ENCODE peak calls at places on chromosomes 7 and 10, in five cellular contexts. J is mesendoderm, M is H1, U is IMR-90, A is mesenchymal stem cell. S is an unnamed sample.

GRCh38 chr10:124172241-124172661 is 78.9 kb upstream of the CHST15 start:
- DNase-seq in J (no peak), M (no peak), U (no peak), A (no peak), S (no peak)

GRCh38 chr10:49615721-49616120 is 1.9 kb downstream of the CHAT start:
- DNase-seq in J (no peak), M (no peak), U (no peak), A (no peak), S (no peak)

GRCh38 chr7:45178241-45179225 is 20.9 kb downstream of the RAMP3 start:
- DNase-seq in J (peak), M (no peak), U (no peak), A (no peak), S (no peak)

GRCh38 chr7:375491-375821 is 85.5 kb downstream of the FOXL3 start:
- DNase-seq in J (no peak), M (no peak), U (no peak), A (no peak), S (no peak)

GRCh38 chr7:112112822-112113255 is 93.4 kb downstream of the DOCK4 start:
- DNase-seq in J (no peak), M (no peak), U (peak), A (peak), S (no peak)

GRCh38 chr10:44176311-44176710 is 208.6 kb downstream of the CXCL12 start:
- DNase-seq in J (peak), M (no peak), U (no peak), A (no peak), S (no peak)

GRCh38 chr7:51613911-51614344 is 297.3 kb upstream of the COBL start:
- DNase-seq in J (no peak), M (no peak), U (no peak), A (no peak), S (no peak)

GRCh38 chr10:49751636-49752510 is 10.2 kb downstream of the OGDHL start:
- DNase-seq in J (no peak), M (no peak), U (no peak), A (no peak), S (no peak)

GRCh38 chr7:139699640-139700504 is 77.9 kb downstream of the HIPK2 start:
- DNase-seq in J (peak), M (no peak), U (no peak), A (no peak), S (no peak)

GRCh38 chr7:31448649-31449048 is 65.2 kb upstream of the ITPRID1 start:
- DNase-seq in J (no peak), M (no peak), U (no peak), A (no peak), S (no peak)

GRCh38 chr10:43230909-43231522 is 35.8 kb downstream of the RASGEF1A start:
- DNase-seq in J (no peak), M (peak), U (no peak), A (no peak), S (no peak)

GRCh38 chr7:20199015-20199737 is 18.0 kb downstream of the MACC1 start:
- DNase-seq in J (peak), M (no peak), U (peak), A (peak), S (no peak)

GRCh38 chr10:92156874-92157273 is 134.0 kb downstream of the CPEB3 start:
- DNase-seq in J (no peak), M (no peak), U (peak), A (peak), S (no peak)

GRCh38 chr7:87140271-87140748 is 11.9 kb upstream of the DMTF1 start:
- DNase-seq in J (peak), M (no peak), U (no peak), A (no peak), S (no peak)

GRCh38 chr7:11153694-11154093 is 180.0 kb downstream of the PHF14 start:
- DNase-seq in J (peak), M (no peak), U (no peak), A (peak), S (no peak)

GRCh38 chr7:74101061-74101681 is 17.6 kb downstream of the LIMK1 start:
- DNase-seq in J (no peak), M (no peak), U (no peak), A (no peak), S (no peak)

GRCh38 chr10:71933651-71934050 is 30.5 kb upstream of the CHST3 start:
- DNase-seq in J (no peak), M (no peak), U (no peak), A (no peak), S (no peak)

GRCh38 chr10:18583575-18584270 is 67.7 kb downstream of the NSUN6 start:
- DNase-seq in J (no peak), M (no peak), U (no peak), A (peak), S (no peak)

GRCh38 chr10:63375006-63375405 is 90.8 kb downstream of the JMJD1C start:
- DNase-seq in J (no peak), M (no peak), U (no peak), A (peak), S (no peak)

GRCh38 chr10:75395171-75395954 is 6.2 kb downstream of the ZNF503 start:
- DNase-seq in J (peak), M (peak), U (peak), A (peak), S (peak)

GRCh38 chr7:118214051-118214832 is 10.3 kb upstream of the ANKRD7 start:
- DNase-seq in J (no peak), M (no peak), U (peak), A (no peak), S (no peak)

GRCh38 chr10:94174838-94175237 is 181.1 kb downstream of the PLCE1 start:
- DNase-seq in J (no peak), M (no peak), U (peak), A (no peak), S (no peak)

GRCh38 chr10:124354411-124355382 is 64.0 kb downstream of the OAT start:
- DNase-seq in J (peak), M (no peak), U (peak), A (peak), S (peak)

GRCh38 chr7:16579216-16579615 is 52.6 kb downstream of the LRRC72 start:
- DNase-seq in J (no peak), M (no peak), U (no peak), A (no peak), S (no peak)

GRCh38 chr10:1394155-1394912 is 338.1 kb downstream of the WDR37 start:
- DNase-seq in J (no peak), M (no peak), U (no peak), A (no peak), S (no peak)

GRCh38 chr7:98978672-98979071 is 100.3 kb downstream of the TRRAP start:
- DNase-seq in J (no peak), M (no peak), U (no peak), A (no peak), S (no peak)

GRCh38 chr7:126574276-126574675 is 678.5 kb downstream of the GRM8 start:
- DNase-seq in J (no peak), M (no peak), U (no peak), A (no peak), S (no peak)

GRCh38 chr10:97869091-97870042 is 19.7 kb downstream of the GOLGA7B start:
- DNase-seq in J (peak), M (peak), U (peak), A (peak), S (peak)
- H3K18ac ChIP-seq in J (no peak), M (peak), U (no peak), A (no peak), S (peak)

DNA sequence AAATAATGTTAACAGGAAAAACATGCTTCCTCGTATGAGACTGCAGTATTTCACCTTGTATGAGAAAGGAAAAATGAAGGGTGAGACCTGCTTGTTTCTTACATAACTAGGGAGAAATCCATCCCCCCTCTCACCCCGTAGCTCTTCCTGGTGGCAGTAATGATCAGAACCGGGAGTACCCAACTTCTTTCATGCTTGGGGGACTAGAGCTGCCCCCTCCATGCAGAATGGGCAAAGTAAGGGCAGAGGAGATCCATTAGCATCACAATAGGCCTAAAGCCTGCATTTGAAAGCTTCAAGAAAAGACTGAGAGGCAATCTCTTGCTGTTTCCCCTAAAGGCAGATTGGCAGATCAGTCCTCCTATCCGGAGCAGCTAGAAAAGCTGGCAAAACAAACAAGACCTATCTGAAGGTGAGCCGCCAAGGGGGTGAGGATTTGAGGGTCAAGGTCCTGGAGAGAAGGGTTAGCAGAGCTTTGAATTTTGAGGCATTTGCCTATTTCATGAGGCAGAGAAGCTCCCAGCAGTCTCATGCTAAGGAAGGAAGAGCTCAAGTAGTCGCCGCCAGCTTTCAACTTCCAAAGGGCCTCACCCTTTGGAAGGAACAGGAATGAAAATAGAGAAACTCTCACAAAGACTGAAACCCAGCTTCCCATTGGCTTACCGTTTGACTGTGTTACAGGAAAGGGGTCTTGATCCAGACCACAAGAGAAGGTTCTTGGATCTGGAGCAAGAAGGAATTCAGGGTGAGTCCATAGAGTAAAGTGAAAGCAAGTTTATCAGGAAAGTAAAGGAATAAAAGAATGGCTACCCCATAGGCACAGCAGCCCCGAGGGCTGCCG is 36.2 kb downstream of the BAG3 start:
- DNase-seq in J (peak), M (peak), U (no peak), A (peak), S (peak)
- H3K4me3 ChIP-seq in J (peak), M (peak), U (no peak), A (no peak), S (peak)

DNA sequence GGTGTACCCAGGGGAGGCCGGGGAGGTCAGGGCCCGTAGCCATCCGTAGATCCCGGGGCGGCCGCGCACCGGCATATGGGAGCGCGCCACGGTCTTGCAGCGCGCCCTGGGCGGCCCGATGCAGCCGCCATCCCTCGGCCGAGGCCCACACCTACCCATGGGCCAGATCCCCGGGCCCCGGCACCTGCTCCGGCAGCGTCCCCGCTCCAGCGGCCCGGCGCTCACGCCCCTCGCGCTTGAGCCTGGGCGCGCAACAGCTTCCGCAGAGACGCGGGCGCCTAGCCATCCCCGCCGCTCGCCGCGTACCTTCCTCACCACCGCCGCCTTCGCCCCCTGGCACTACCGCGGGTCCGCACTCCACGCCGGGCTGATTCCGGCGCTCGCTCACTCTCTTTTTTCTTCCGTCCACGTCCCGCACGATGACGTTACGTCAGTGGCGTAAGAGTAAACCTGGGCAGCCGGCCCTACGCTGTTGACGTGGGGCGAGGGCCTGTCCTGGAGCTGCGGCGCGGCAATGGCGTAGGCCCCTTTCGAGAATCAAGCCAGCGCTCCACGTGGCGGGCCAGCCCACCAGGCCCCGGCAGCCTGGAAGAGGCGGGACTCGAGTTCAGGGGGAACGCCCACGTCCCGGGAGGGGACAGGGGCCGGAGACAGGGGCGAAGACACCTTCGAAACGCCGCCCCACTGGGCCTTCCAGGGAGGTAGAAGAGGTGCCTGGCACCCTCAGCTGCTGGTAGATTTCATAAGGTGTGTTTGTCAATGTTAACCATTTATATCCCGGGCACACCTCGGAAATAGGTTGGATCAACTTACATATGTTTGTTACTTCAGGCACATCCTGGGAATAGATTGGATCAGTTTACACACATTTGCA is at the start of gene ALDH18A1:
- DNase-seq in J (peak), M (peak), U (peak), A (peak), S (peak)
- H3K18ac ChIP-seq in J (peak), M (peak), U (peak), A (peak), S (peak)

GRCh38 chr10:28708921-28709461 is 31.7 kb downstream of the BAMBI start:
- DNase-seq in J (no peak), M (no peak), U (no peak), A (no peak), S (no peak)

GRCh38 chr10:28705472-28705871 is 28.2 kb downstream of the BAMBI start:
- DNase-seq in J (no peak), M (no peak), U (no peak), A (no peak), S (no peak)

GRCh38 chr10:28710227-28710889 is 33.0 kb downstream of the BAMBI start:
- DNase-seq in J (no peak), M (no peak), U (no peak), A (peak), S (no peak)

GRCh38 chr10:28704771-28705170 is 27.4 kb downstream of the BAMBI start:
- DNase-seq in J (no peak), M (no peak), U (no peak), A (no peak), S (no peak)
- H3K4me3 ChIP-seq in J (no peak), M (no peak), U (no peak), A (no peak), S (no peak)

GRCh38 chr7:75925717-75926435 is 10.9 kb downstream of the POR start:
- DNase-seq in J (no peak), M (no peak), U (no peak), A (no peak), S (no peak)
- H3K18ac ChIP-seq in J (no peak), M (no peak), U (no peak), A (no peak), S (no peak)